ENCODE peak calls at places on chromosomes 13 and 19, in eight cellular contexts. M is activated B cell treated with CpG ODN at 0.5 μM for 24 hours, Y is T-helper 2 cell, T is GF-D8, I is SHP77, K is T-cell, O is ACHN, E is Peyer's patch. N is an unnamed sample.

GRCh38 chr13:84896128-84896527 is 903.1 kb downstream of the SLITRK6 start:
- DNase-seq in O (peak), M (no peak), Y (no peak), I (peak), E (no peak), T (no peak), K (peak), N (peak)

GRCh38 chr19:17311455-17312248 is 2.3 kb downstream of the DDA1 start:
- DNase-seq in E (no peak), K (no peak), Y (no peak), O (peak), I (no peak), M (no peak), T (no peak), N (peak)

GRCh38 chr13:22121340-22121739 is 450.5 kb downstream of the FGF9 start:
- DNase-seq in E (no peak), M (no peak), O (no peak), I (no peak), T (no peak), K (no peak), Y (no peak), N (no peak)

GRCh38 chr13:95588721-95589120 is 36.2 kb downstream of the CLDN10 start:
- DNase-seq in M (no peak), E (no peak), Y (no peak), I (no peak), K (no peak), T (no peak), O (no peak), N (peak)

GRCh38 chr13:49220856-49221614 is 897 bp downstream of the MLNR start:
- DNase-seq in K (no peak), Y (no peak), O (no peak), E (no peak), I (no peak), M (peak), T (no peak), N (no peak)

GRCh38 chr19:15977193-15977592 is 28.4 kb downstream of the OR10H4 start:
- DNase-seq in Y (no peak), K (no peak), T (no peak), E (no peak), I (no peak), M (no peak), O (no peak), N (no peak)

GRCh38 chr13:47146136-47146535 is 249.3 kb upstream of the HTR2A start:
- DNase-seq in T (no peak), K (no peak), M (no peak), I (no peak), E (no peak), Y (no peak), O (no peak), N (no peak)

GRCh38 chr13:95915102-95915501 is 138.1 kb downstream of the UGGT2 start:
- DNase-seq in T (no peak), O (no peak), I (no peak), K (no peak), Y (no peak), M (no peak), E (no peak), N (no peak)

GRCh38 chr13:102799544-102800144 is 725 bp downstream of the BIVM start:
- DNase-seq in T (no peak), O (no peak), I (no peak), Y (no peak), K (no peak), E (peak), M (peak), N (peak)

GRCh38 chr13:84843368-84843767 is 955.9 kb downstream of the SLITRK6 start:
- DNase-seq in I (no peak), M (no peak), T (no peak), E (no peak), Y (no peak), K (no peak), O (no peak), N (no peak)

GRCh38 chr19:56720281-56720680 is 48.7 kb upstream of the ZNF835 start:
- DNase-seq in T (no peak), Y (no peak), K (no peak), I (no peak), E (no peak), O (no peak), M (no peak), N (no peak)

GRCh38 chr13:27476943-27477681 is 26.7 kb upstream of the MTIF3 start:
- DNase-seq in O (no peak), T (no peak), E (no peak), M (no peak), K (no peak), Y (no peak), I (no peak), N (peak)

GRCh38 chr13:48493851-48494250 is 39.0 kb downstream of the RCBTB2 start:
- DNase-seq in K (no peak), T (no peak), M (no peak), E (no peak), Y (no peak), I (no peak), O (no peak), N (peak)

GRCh38 chr19:53982056-53982455 is 9.4 kb upstream of the CACNG6 start:
- DNase-seq in M (no peak), O (no peak), K (no peak), E (no peak), T (no peak), I (no peak), Y (no peak), N (no peak)

GRCh38 chr19:35556846-35557538 is 6.5 kb downstream of the ATP4A start:
- DNase-seq in O (no peak), Y (no peak), K (no peak), I (no peak), M (no peak), E (no peak), T (no peak), N (no peak)

GRCh38 chr19:39428309-39429112 is 7.2 kb downstream of the RPS16 start:
- DNase-seq in M (no peak), I (no peak), K (no peak), O (peak), T (no peak), Y (no peak), E (peak), N (no peak)

GRCh38 chr13:82571653-82572052 is 1310.6 kb downstream of the SLITRK1 start:
- DNase-seq in M (no peak), K (no peak), E (no peak), I (no peak), O (no peak), Y (no peak), T (no peak), N (no peak)

GRCh38 chr19:33811736-33812387 is 15.2 kb downstream of the KCTD15 start:
- DNase-seq in M (no peak), K (no peak), I (no peak), O (no peak), E (no peak), T (no peak), Y (no peak), N (no peak)

GRCh38 chr19:15025237-15025636 is 24.0 kb upstream of the CASP14 start:
- DNase-seq in M (no peak), T (no peak), I (peak), O (peak), Y (no peak), K (no peak), E (no peak), N (peak)

GRCh38 chr13:31930901-31931522 is 100.6 kb upstream of the FRY start:
- DNase-seq in Y (no peak), I (no peak), T (no peak), O (no peak), E (no peak), M (no peak), K (no peak), N (peak)

GRCh38 chr19:50311723-50312635 is 17.2 kb downstream of the KCNC3 start:
- DNase-seq in T (no peak), M (no peak), O (peak), I (peak), E (no peak), K (no peak), Y (no peak), N (no peak)

GRCh38 chr13:58992478-58993042 is 1171.2 kb downstream of the DIAPH3 start:
- DNase-seq in I (no peak), K (no peak), T (no peak), M (no peak), Y (no peak), E (no peak), O (no peak), N (no peak)

GRCh38 chr13:113064534-113065405 is 40.8 kb upstream of the F7 start:
- DNase-seq in Y (no peak), I (no peak), K (no peak), O (peak), T (no peak), E (no peak), M (no peak), N (peak)

GRCh38 chr19:13270514-13271105 is 120.4 kb downstream of the IER2 start:
- DNase-seq in O (no peak), I (no peak), E (no peak), M (no peak), Y (no peak), K (no peak), T (no peak), N (no peak)

GRCh38 chr13:111537115-111537728 is 216.8 kb downstream of the TEX29 start:
- DNase-seq in I (no peak), T (no peak), O (no peak), K (no peak), M (no peak), Y (no peak), E (no peak), N (no peak)

GRCh38 chr13:43924549-43925245 is 45.0 kb downstream of the LACC1 start:
- DNase-seq in K (no peak), E (no peak), T (no peak), M (no peak), O (no peak), Y (no peak), I (no peak), N (no peak)

GRCh38 chr19:511101-511841 is 4.0 kb downstream of the TPGS1 start:
- DNase-seq in K (peak), I (peak), Y (peak), T (peak), M (no peak), E (peak), O (no peak), N (no peak)

GRCh38 chr19:47512183-47512947 is 2.5 kb downstream of the NAPA start:
- DNase-seq in M (no peak), I (no peak), O (peak), E (no peak), K (no peak), T (peak), Y (no peak), N (peak)

GRCh38 chr19:55028757-55029156 is 9.3 kb downstream of the GP6 start:
- DNase-seq in Y (no peak), I (no peak), E (no peak), T (no peak), O (no peak), K (no peak), M (no peak), N (no peak)

GRCh38 chr13:50012396-50013169 is 2.7 kb upstream of the KCNRG start:
- DNase-seq in O (no peak), M (no peak), T (no peak), I (no peak), K (no peak), Y (no peak), E (no peak), N (no peak)

GRCh38 chr13:98997738-98998641 is 20.1 kb upstream of the DOCK9 start:
- DNase-seq in Y (no peak), M (no peak), I (peak), O (no peak), K (no peak), T (no peak), E (peak), N (peak)

GRCh38 chr19:31908486-31909255 is 436.7 kb upstream of the ZNF507 start:
- DNase-seq in I (no peak), O (no peak), M (no peak), Y (no peak), K (no peak), T (no peak), E (no peak), N (no peak)

GRCh38 chr13:46896346-46897138 is at the start of gene HTR2A:
- DNase-seq in O (peak), K (peak), I (no peak), E (no peak), T (no peak), M (no peak), Y (no peak), N (no peak)

GRCh38 chr13:21011378-21011777 is 50.0 kb downstream of the LATS2 start:
- DNase-seq in K (no peak), O (no peak), E (no peak), T (no peak), I (no peak), Y (no peak), M (no peak), N (no peak)

GRCh38 chr13:82330499-82330898 is 1551.8 kb downstream of the SLITRK1 start:
- DNase-seq in E (no peak), M (no peak), T (no peak), I (no peak), O (peak), K (no peak), Y (no peak), N (peak)

GRCh38 chr19:57850553-57851017 is 926 bp downstream of the ZNF587 start:
- DNase-seq in Y (no peak), T (no peak), K (no peak), E (peak), M (no peak), O (peak), I (no peak), N (peak)

GRCh38 chr19:35851213-35852028 is 883 bp downstream of the NPHS1 start:
- DNase-seq in E (no peak), T (no peak), O (no peak), M (no peak), K (peak), I (no peak), Y (no peak), N (no peak)

GRCh38 chr13:40292108-40292507 is 374.3 kb downstream of the FOXO1 start:
- DNase-seq in K (no peak), I (no peak), O (no peak), E (no peak), Y (no peak), T (no peak), M (no peak), N (no peak)

GRCh38 chr19:38653028-38653571 is 5.7 kb downstream of the ACTN4 start:
- DNase-seq in T (no peak), I (no peak), Y (no peak), O (no peak), E (peak), K (no peak), M (no peak), N (peak)